ENCODE peak calls at places on chromosomes 5 and 9, in six cellular contexts. L is left cardiac atrium; W is naive thymus-derived CD8-positive, alpha-beta T cell; E is activated T-cell treated with anti-CD3 and anti-CD28 coated beads, Interleukin-2, amount 50 U/mL, for 4 hours; N is psoas muscle; J is left lung. Y is an unnamed sample.

GRCh38 chr5:71925608-71926091 is 181.6 kb upstream of the MAP1B start:
- ATAC-seq in L (peak), W (no peak), E (no peak), N (no peak), J (peak), Y (no peak)

GRCh38 chr9:96476591-96476990 is 26.6 kb downstream of the HABP4 start:
- ATAC-seq in L (peak), W (no peak), E (peak), N (no peak), J (no peak), Y (no peak)

GRCh38 chr9:124045830-124046177 is 34.2 kb downstream of the LHX2 start:
- ATAC-seq in L (peak), W (no peak), E (no peak), N (no peak), J (peak), Y (no peak)

GRCh38 chr5:74185599-74185998 is 454.9 kb downstream of the ENC1 start:
- ATAC-seq in L (peak), W (no peak), E (no peak), N (no peak), J (no peak), Y (no peak)

GRCh38 chr9:71663931-71664459 is 104.3 kb downstream of the CEMIP2 start:
- ATAC-seq in L (no peak), W (no peak), E (no peak), N (no peak), J (no peak), Y (no peak)

GRCh38 chr9:13149454-13149853 is 130.0 kb downstream of the MPDZ start:
- ATAC-seq in L (peak), W (no peak), E (no peak), N (peak), J (peak), Y (no peak)

GRCh38 chr5:135999396-136000139 is 29.2 kb upstream of the TGFBI start:
- ATAC-seq in L (peak), W (no peak), E (no peak), N (peak), J (peak), Y (no peak)

GRCh38 chr5:102767864-102768263 is 12.8 kb downstream of the PAM start:
- ATAC-seq in L (no peak), W (no peak), E (peak), N (no peak), J (no peak), Y (no peak)

GRCh38 chr9:121749614-121750013 is 98.2 kb downstream of the DAB2IP start:
- ATAC-seq in L (no peak), W (no peak), E (no peak), N (no peak), J (no peak), Y (no peak)

GRCh38 chr5:124726631-124727362 is 19.6 kb downstream of the ZNF608 start:
- ATAC-seq in L (no peak), W (no peak), E (no peak), N (no peak), J (no peak), Y (no peak)

GRCh38 chr9:101707708-101708107 is 30.7 kb downstream of the GRIN3A start:
- ATAC-seq in L (peak), W (no peak), E (no peak), N (no peak), J (no peak), Y (no peak)

GRCh38 chr5:150112211-150113046 is 26.1 kb upstream of the CSF1R start:
- ATAC-seq in L (peak), W (no peak), E (no peak), N (peak), J (peak), Y (peak)

GRCh38 chr5:7053528-7054209 is 340.4 kb downstream of the TENT4A start:
- ATAC-seq in L (no peak), W (no peak), E (no peak), N (no peak), J (no peak), Y (no peak)

GRCh38 chr5:14870347-14871083 is 1.1 kb downstream of the ANKH start:
- ATAC-seq in L (no peak), W (peak), E (no peak), N (no peak), J (no peak), Y (no peak)

GRCh38 chr9:114098660-114099522 is at the start of gene KIF12:
- ATAC-seq in L (peak), W (peak), E (peak), N (peak), J (peak), Y (peak)

GRCh38 chr5:176863041-176863764 is 35.9 kb downstream of the HK3 start:
- ATAC-seq in L (no peak), W (no peak), E (no peak), N (no peak), J (no peak), Y (no peak)

GRCh38 chr9:27394154-27394825 is 97.3 kb upstream of the EQTN start:
- ATAC-seq in L (peak), W (no peak), E (no peak), N (no peak), J (peak), Y (no peak)

GRCh38 chr5:73513996-73514395 is 15.8 kb downstream of the BTF3 start:
- ATAC-seq in L (no peak), W (no peak), E (no peak), N (no peak), J (no peak), Y (peak)